ENCODE peak calls at places on chromosomes 5 and 9, in four cellular contexts. R is cardiac fibroblast, T is Right ventricle myocardium superior, M is M059J. P is an unnamed sample.

GRCh38 chr9:105881654-105882349 is 187.5 kb downstream of the TMEM38B start:
- DNase-seq in R (peak), T (peak), M (peak), P (peak)

GRCh38 chr9:98168952-98169488 is 23.4 kb downstream of the CORO2A start:
- DNase-seq in R (peak), T (peak), M (peak), P (no peak)

GRCh38 chr5:72711361-72711760 is 105.1 kb upstream of the TNPO1 start:
- DNase-seq in R (no peak), T (no peak), M (no peak), P (no peak)

GRCh38 chr5:115168829-115169391 is 798 bp downstream of the TRIM36 start:
- DNase-seq in R (no peak), T (peak), M (no peak), P (no peak)

GRCh38 chr5:163841-164240 is 27.5 kb upstream of the LRRC14B start:
- DNase-seq in R (no peak), T (no peak), M (no peak), P (no peak)

GRCh38 chr5:126004636-126005035 is 418.6 kb upstream of the GRAMD2B start:
- DNase-seq in R (peak), T (no peak), M (no peak), P (no peak)

GRCh38 chr9:134601764-134602163 is 39.8 kb upstream of the COL5A1 start:
- DNase-seq in R (peak), T (no peak), M (peak), P (no peak)

GRCh38 chr5:149264432-149265069 is 7.1 kb upstream of the AFAP1L1 start:
- DNase-seq in R (no peak), T (no peak), M (peak), P (peak)

GRCh38 chr5:168707646-168708300 is 128.6 kb upstream of the PANK3 start:
- DNase-seq in R (no peak), T (no peak), M (no peak), P (no peak)

GRCh38 chr5:149605998-149606721 is 24.9 kb downstream of the ARHGEF37 start:
- DNase-seq in R (peak), T (no peak), M (peak), P (no peak)

GRCh38 chr5:172985596-172985995 is 2.0 kb downstream of the ATP6V0E1 start:
- DNase-seq in R (no peak), T (no peak), M (peak), P (no peak)

GRCh38 chr9:111153973-111154590 is 115.8 kb upstream of the LPAR1 start:
- DNase-seq in R (no peak), T (no peak), M (peak), P (no peak)

GRCh38 chr5:172775326-172776234 is 4.6 kb upstream of the DUSP1 start:
- DNase-seq in R (peak), T (peak), M (peak), P (no peak)

GRCh38 chr9:79817469-79818004 is 245.8 kb downstream of the TLE4 start:
- DNase-seq in R (no peak), T (peak), M (peak), P (no peak)